ENCODE peak calls at places on chromosomes 16 and 17, in five cellular contexts. D is tibial nerve, C is IMR-90, W is adrenal gland, H is ovary. E is an unnamed sample.
A peak's percentile ranks its signal among the peaks of the same experiment; 100 is the strongest.

GRCh38 chr17:19023209-19023999 is 18.8 kb upstream of the FAM83G start:
- DNase-seq in D (no peak), C (no peak), W (no peak), H (no peak), E (no peak)

GRCh38 chr16:48892884-48893283 is 282.9 kb upstream of the N4BP1 start:
- DNase-seq in D (no peak), W (no peak), C (no peak), H (no peak), E (no peak)

GRCh38 chr17:48995332-48995870 is 1.8 kb upstream of the IGF2BP1 start:
- DNase-seq in W (no peak), D (no peak), C (no peak), H (no peak), E (no peak)

GRCh38 chr17:1294157-1294717 is 14.8 kb downstream of the TRARG1 start:
- DNase-seq in H (no peak), C (no peak), D (no peak), W (peak; percentile 19), E (no peak)

GRCh38 chr17:57068222-57068658 is 16.8 kb upstream of the AKAP1 start:
- DNase-seq in C (no peak), D (no peak), H (no peak), W (no peak), E (no peak)

GRCh38 chr16:30585022-30585399 is 486 bp downstream of the ZNF785 start:
- DNase-seq in W (no peak), D (no peak), C (no peak), H (no peak), E (no peak)

GRCh38 chr17:80812362-80813088 is 179.1 kb upstream of the CHMP6 start:
- DNase-seq in W (no peak), D (no peak), C (no peak), H (no peak), E (no peak)

GRCh38 chr16:54620197-54620596 is 310.5 kb upstream of the IRX5 start:
- DNase-seq in H (no peak), W (no peak), D (no peak), C (no peak), E (no peak)

GRCh38 chr17:79797492-79798295 is 817 bp upstream of the CBX8 start:
- DNase-seq in D (no peak), W (peak; percentile 40), H (no peak), C (no peak), E (no peak)

GRCh38 chr17:41697122-41697962 is 8.7 kb downstream of the EIF1 start:
- DNase-seq in C (peak; percentile 64), H (peak; percentile 71), D (peak; percentile 87), W (peak; percentile 92), E (no peak)

GRCh38 chr17:41695954-41696720 is 7.5 kb downstream of the EIF1 start:
- DNase-seq in C (peak; percentile 83), W (peak; percentile 60), H (peak; percentile 77), D (no peak), E (peak; percentile 39)

GRCh38 chr16:86567701-86568571 is 1.3 kb downstream of the FOXC2 start:
- DNase-seq in D (no peak), H (no peak), W (no peak), C (peak; percentile 39), E (no peak)

GRCh38 chr16:49165025-49165424 is 116.6 kb downstream of the CBLN1 start:
- DNase-seq in W (no peak), C (no peak), H (no peak), D (no peak), E (no peak)

GRCh38 chr17:40518401-40519088 is 17.1 kb upstream of the TNS4 start:
- DNase-seq in W (no peak), C (no peak), H (no peak), D (no peak), E (no peak)

GRCh38 chr16:51148674-51149228 is 2.3 kb downstream of the SALL1 start:
- DNase-seq in W (no peak), D (no peak), H (no peak), C (no peak), E (no peak)

GRCh38 chr16:2212362-2213324 is 2.0 kb upstream of the BRICD5 start:
- DNase-seq in W (peak; percentile 71), H (no peak), C (no peak), D (no peak), E (no peak)
- H3K4me3 ChIP-seq in W (no peak overlapping the region), H (no peak overlapping the region), C (no peak overlapping the region), D (no peak overlapping the region), E (peak overlapping the region; percentile 70)

DNA sequence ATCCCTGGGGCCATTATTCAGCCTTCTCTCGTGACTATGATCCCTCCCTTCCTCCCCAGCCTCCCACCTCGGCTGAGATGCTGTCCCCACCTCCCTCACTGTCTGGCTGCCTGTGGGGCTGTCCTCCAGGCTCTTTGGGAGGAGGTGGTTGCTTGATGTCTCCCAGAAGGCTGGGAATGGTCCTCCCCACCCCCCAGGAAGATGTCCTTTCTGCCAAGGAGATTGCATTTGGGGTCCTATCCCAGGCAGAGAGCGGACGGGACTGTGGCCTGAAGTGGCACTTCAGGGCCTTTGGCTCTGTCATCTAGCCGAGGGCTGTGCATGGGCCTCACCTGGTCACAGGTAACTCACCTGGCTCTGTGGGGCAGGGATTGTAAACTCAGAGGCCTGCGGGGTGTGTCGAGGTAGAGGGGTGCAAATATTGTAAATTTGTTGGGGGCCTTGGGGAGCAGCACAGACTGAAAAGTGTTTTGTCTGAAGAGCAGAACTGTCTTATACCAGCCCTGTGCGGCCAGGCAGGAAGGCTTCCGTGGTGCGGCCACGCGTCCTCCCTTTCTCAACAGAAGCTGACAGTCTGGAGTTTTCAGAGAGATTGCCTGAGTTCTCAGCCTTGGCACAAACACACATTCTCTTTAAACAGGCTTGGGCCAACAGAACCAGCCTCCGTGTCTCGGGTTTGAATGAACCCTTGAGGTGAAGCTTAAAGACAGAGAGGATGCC is 177.9 kb downstream of the SEC14L1 start:
- DNase-seq in W (peak; percentile 78), D (no peak), H (peak; percentile 28), C (peak; percentile 29), E (no peak)
- H3K4me3 ChIP-seq in W (peak overlapping the region; percentile 70), D (peak overlapping the region; percentile 38), H (peak overlapping the region; percentile 43), C (no peak overlapping the region), E (peak overlapping the region; percentile 77)

DNA sequence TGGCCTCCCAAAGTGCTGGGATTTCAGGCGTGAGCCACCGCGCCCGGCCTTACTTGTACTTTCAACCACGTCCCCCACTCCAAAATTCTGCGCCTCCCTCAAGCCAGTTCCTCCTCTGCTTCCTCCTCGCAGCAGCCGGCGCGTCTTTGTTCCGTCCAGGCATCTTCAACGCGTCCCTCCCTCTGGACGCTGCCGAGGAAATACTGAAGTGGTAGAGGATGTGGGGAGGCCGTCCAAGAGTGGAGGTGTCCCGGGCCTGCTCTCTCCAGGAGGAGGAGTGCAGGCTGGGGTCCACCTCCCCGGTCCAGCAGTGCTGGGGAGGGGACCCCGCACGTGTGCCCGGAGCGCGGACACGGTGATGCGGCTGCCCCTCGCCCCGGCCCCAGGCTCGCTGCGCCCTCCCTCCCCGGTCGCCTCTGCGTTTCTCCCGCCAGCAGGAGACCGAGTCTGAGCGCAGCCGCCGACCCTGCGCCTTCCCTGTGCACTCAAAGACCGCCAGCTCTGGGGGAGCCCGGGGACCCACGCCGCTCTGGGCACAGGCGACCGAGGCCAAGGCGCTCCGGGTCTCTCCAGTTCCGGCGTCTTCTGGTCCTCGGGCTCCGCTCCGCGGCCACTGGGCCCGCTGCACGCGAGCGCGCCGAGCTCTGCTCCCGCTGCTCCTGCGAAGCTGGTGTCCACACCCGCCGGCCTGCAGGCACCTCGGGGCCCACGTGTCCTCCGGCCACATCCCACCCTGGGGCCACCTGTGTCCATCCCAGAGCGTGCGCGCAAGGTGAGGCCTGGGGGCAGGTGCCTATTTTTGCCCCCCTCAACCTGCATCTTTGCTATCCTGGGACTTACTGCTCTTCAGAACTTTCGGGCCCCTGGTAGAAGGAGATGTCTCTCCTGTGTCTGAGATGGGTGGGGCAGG is 31.7 kb downstream of the OSBPL7 start:
- DNase-seq in D (peak; percentile 19), W (peak; percentile 66), C (peak; percentile 38), H (no peak), E (no peak)
- H3K4me3 ChIP-seq in D (peak overlapping the region; percentile 26), W (peak overlapping the region; percentile 39), C (peak overlapping the region; percentile 40), H (peak overlapping the region; percentile 29), E (peak overlapping the region; percentile 39)

GRCh38 chr17:32446949-32447348 is 2.6 kb downstream of the PSMD11 start:
- DNase-seq in D (no peak), W (no peak), C (no peak), H (no peak), E (no peak)

GRCh38 chr17:32445075-32445427 is 741 bp downstream of the PSMD11 start:
- DNase-seq in W (peak; percentile 52), H (no peak), C (peak; percentile 71), D (no peak), E (no peak)

GRCh38 chr17:32445497-32445896 is 1.2 kb downstream of the PSMD11 start:
- DNase-seq in C (no peak), H (no peak), W (no peak), D (no peak), E (no peak)

GRCh38 chr17:32444301-32445074 is at the start of gene PSMD11:
- DNase-seq in W (peak; percentile 99), C (peak; percentile 95), H (peak; percentile 98), D (peak; percentile 92), E (peak; percentile 84)

DNA sequence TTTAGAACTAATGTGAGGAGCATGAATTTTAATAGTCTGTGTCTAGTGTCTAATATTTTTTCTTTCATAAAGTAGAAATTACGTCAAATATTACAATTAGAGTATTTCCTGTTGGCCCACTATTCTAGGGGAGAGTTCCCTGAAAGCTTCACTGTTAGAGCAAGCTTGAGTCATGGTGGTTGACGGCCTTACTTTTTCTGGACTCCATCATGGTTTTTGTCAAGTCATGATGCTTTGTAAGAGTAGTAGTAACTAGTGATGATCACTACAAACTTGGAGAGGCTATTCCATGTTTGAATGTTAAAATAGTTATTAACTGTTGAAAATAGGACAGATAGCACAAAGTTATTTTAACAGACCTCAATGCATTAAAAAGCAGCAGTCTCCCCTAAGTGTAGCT is 1.7 kb downstream of the PSMD11 start:
- DNase-seq in C (peak; percentile 57), D (no peak), H (no peak), W (no peak), E (no peak)
- H3K4me3 ChIP-seq in C (no peak overlapping the region), D (no peak overlapping the region), H (peak overlapping the region; percentile 96), W (peak overlapping the region; percentile 67), E (peak overlapping the region; percentile 95)

GRCh38 chr17:45227101-45227591 is 5.5 kb downstream of the FMNL1 start:
- DNase-seq in W (no peak), H (no peak), D (no peak), C (no peak), E (no peak)

GRCh38 chr17:45226620-45227019 is 4.9 kb downstream of the FMNL1 start:
- DNase-seq in C (no peak), H (no peak), D (no peak), W (no peak), E (no peak)

GRCh38 chr17:45228121-45228941 is 6.6 kb downstream of the FMNL1 start:
- DNase-seq in D (no peak), C (no peak), W (no peak), H (no peak), E (no peak)

GRCh38 chr17:45228985-45229517 is 7.4 kb downstream of the FMNL1 start:
- DNase-seq in H (peak; percentile 74), D (peak; percentile 85), C (peak; percentile 96), W (peak; percentile 75), E (peak; percentile 88)

GRCh38 chr17:45227631-45228120 is 6.0 kb downstream of the FMNL1 start:
- DNase-seq in D (no peak), W (no peak), C (no peak), H (no peak), E (no peak)
- H3K4me3 ChIP-seq in D (no peak overlapping the region), W (no peak overlapping the region), C (no peak overlapping the region), H (no peak overlapping the region), E (no peak overlapping the region)